ENCODE peak calls at places on chromosome 13, in five cellular contexts. D is vagina, W is BE2C, Z is epithelial cell of esophagus, M is heart left ventricle. U is an unnamed sample.

GRCh38 chr13:27170521-27171243 is 929 bp downstream of the USP12 start:
- DNase-seq in D (no peak), W (peak), Z (peak), M (no peak), U (no peak)

GRCh38 chr13:32902898-32903297 is 113.3 kb upstream of the KL start:
- DNase-seq in D (no peak), W (peak), Z (no peak), M (peak), U (no peak)

GRCh38 chr13:48066310-48066989 is 28.5 kb downstream of the MED4 start:
- DNase-seq in D (no peak), W (peak), Z (peak), M (no peak), U (no peak)

GRCh38 chr13:105773887-105774538 is 761.4 kb downstream of the EFNB2 start:
- DNase-seq in D (no peak), W (peak), Z (peak), M (no peak), U (peak)

GRCh38 chr13:99756281-99756680 is 215.3 kb downstream of the ZIC5 start:
- DNase-seq in D (no peak), W (no peak), Z (no peak), M (no peak), U (no peak)

GRCh38 chr13:49933511-49933910 is 2.6 kb downstream of the SPRYD7 start:
- DNase-seq in D (no peak), W (no peak), Z (no peak), M (no peak), U (no peak)

GRCh38 chr13:83117046-83117445 is 765.2 kb downstream of the SLITRK1 start:
- DNase-seq in D (no peak), W (no peak), Z (no peak), M (no peak), U (no peak)

GRCh38 chr13:114143806-114144605 is 11.6 kb upstream of the RASA3 start:
- DNase-seq in D (no peak), W (peak), Z (no peak), M (peak), U (no peak)

GRCh38 chr13:113135281-113135760 is 12.7 kb downstream of the F10 start:
- DNase-seq in D (no peak), W (no peak), Z (no peak), M (no peak), U (no peak)

GRCh38 chr13:26600345-26600761 is 42.9 kb downstream of the WASF3 start:
- DNase-seq in D (no peak), W (no peak), Z (no peak), M (no peak), U (no peak)

GRCh38 chr13:34462843-34463242 is 479.2 kb upstream of the NBEA start:
- DNase-seq in D (no peak), W (no peak), Z (peak), M (no peak), U (peak)

GRCh38 chr13:38637576-38637975 is 49.3 kb upstream of the FREM2 start:
- DNase-seq in D (no peak), W (no peak), Z (peak), M (no peak), U (no peak)

GRCh38 chr13:72656357-72656756 is 71.1 kb downstream of the MZT1 start:
- DNase-seq in D (no peak), W (no peak), Z (no peak), M (no peak), U (no peak)

DNA sequence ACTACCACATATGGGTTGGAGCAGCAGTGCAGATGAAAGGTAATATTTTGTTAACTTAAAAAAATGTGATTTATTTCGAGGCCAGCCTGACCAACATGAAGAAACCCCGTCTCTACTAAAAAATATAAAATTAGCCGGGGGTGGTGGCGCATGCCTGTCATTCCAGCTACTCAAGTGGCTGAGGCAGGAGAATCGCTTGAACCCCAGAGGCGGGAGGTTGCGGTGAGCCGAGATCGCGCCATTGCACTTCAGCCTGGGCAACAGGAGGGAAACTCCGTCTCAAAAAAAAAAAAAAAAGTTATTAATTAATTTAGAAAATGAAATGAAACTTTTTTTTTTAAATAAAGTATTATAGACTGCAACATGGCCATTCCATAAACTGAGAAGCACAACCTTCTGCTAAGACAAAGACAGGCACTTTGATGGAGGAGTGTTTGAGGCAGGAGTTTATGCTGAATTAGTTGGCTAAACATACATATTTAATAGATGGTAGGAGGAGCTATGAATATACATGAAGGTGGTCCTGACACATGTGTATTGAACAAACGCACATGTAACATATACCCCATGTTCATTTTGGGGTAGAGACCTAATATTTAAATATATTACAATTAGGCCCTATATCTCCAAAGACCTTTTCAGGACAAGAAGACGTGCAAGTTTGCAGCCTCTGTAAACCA is 1485.3 kb upstream of the MIR17HG start:
- DNase-seq in D (no peak), W (no peak), Z (no peak), M (no peak), U (no peak)
- TF ChIP-seq CTCF in D (no peak), W (no peak), Z (no peak), M (no peak), U (no peak)

DNA sequence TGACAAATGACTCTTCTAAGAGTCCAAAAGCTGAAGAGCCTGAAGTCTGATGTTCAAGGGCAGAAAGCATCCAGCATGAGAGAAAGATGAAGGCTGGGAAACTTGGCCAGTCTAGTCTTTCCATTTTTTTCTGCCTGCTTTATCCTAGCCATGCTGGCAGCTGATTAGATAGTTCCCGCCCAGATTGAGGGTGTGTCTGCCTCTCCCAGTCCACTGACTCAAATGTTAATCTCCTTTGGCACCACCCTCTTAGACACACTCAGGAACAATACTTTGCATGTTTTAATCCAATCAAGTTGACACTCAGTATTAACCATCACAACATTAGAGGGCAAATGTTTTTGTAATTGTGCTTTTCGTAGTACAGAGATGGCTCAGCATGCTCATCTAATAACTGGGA is 267.5 kb upstream of the KLHL1 start:
- DNase-seq in D (no peak), W (no peak), Z (peak), M (no peak), U (peak)
- H3K4me3 ChIP-seq in D (no peak), W (no peak), Z (no peak), M (no peak), U (no peak)

GRCh38 chr13:44876782-44877324 is 112.4 kb downstream of the NUFIP1 start:
- DNase-seq in D (no peak), W (peak), Z (no peak), M (no peak), U (no peak)

GRCh38 chr13:44874886-44875630 is 114.2 kb downstream of the NUFIP1 start:
- DNase-seq in D (no peak), W (no peak), Z (no peak), M (no peak), U (no peak)

GRCh38 chr13:44874176-44874575 is 115.1 kb downstream of the NUFIP1 start:
- DNase-seq in D (no peak), W (no peak), Z (no peak), M (no peak), U (no peak)

GRCh38 chr13:44884076-44884729 is 105.1 kb downstream of the NUFIP1 start:
- DNase-seq in D (no peak), W (no peak), Z (peak), M (no peak), U (no peak)

GRCh38 chr13:44879452-44880058 is 109.7 kb downstream of the NUFIP1 start:
- DNase-seq in D (no peak), W (no peak), Z (peak), M (no peak), U (no peak)
- TF ChIP-seq CTCF in D (no peak), W (peak), Z (peak), M (peak), U (peak)

GRCh38 chr13:110872034-110872767 is 42.7 kb downstream of the ANKRD10 start:
- DNase-seq in D (no peak), W (no peak), Z (no peak), M (no peak), U (no peak)

GRCh38 chr13:110869231-110869804 is 45.6 kb downstream of the ANKRD10 start:
- DNase-seq in D (no peak), W (no peak), Z (no peak), M (peak), U (no peak)

GRCh38 chr13:110867380-110867779 is 47.5 kb downstream of the ANKRD10 start:
- DNase-seq in D (no peak), W (no peak), Z (peak), M (no peak), U (no peak)

GRCh38 chr13:110868631-110869165 is 46.2 kb downstream of the ANKRD10 start:
- DNase-seq in D (no peak), W (no peak), Z (no peak), M (no peak), U (no peak)

DNA sequence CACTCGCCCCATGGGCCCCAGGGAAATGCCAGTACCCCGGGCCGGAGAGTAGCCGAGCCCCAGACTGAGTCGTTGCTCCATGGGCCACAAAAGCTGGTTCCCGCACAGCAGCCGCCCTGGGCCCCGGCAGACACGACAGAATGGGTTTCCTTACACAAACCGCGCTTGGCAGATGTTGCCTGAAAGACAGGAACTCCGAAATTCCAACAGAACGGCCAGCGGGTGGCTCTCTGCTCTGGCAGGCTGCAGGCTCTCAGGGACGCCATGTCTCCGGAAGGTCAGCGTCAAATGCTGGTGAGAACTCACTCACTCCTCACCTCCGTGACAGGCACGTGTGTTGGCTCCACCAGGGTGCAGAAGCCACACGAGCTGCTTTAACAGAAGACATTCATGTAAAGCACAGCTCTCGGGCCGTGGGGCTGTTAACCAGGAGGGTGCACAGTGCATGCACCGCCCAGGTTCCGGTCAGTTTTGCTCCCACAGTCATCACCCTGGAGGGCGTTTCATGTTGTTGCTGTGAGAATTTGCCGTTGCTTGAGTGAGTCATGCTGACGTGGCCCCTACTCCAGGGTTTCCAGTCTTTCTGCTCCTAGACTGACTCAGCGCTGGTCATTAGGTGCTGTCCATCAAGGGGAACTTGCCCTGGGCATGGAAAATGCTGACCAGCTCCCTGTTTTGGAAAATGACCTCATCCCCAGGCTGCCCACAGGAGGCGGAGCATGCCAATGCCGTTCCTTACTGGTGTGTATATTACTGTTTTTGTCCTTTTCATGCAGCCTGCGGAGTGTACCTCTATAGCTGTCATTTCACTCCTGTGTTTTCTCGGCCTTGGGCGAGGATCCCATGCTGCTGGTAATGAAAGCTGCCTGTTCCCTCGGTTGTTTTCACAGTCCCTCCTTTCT is 44.8 kb downstream of the ANKRD10 start:
- DNase-seq in D (peak), W (peak), Z (peak), M (peak), U (peak)
- H3K4me3 ChIP-seq in D (peak), W (peak), Z (peak), M (peak), U (peak)

GRCh38 chr13:98468352-98468751 is 108.6 kb downstream of the STK24 start:
- DNase-seq in D (no peak), W (no peak), Z (no peak), M (no peak), U (no peak)
- TF ChIP-seq CTCF in D (no peak), W (peak), Z (peak), M (no peak), U (no peak)

GRCh38 chr13:40069173-40070044 is 413.9 kb downstream of the COG6 start:
- DNase-seq in D (no peak), W (peak), Z (peak), M (peak), U (no peak)
- H3K4me3 ChIP-seq in D (no peak), W (no peak), Z (no peak), M (no peak), U (no peak)

DNA sequence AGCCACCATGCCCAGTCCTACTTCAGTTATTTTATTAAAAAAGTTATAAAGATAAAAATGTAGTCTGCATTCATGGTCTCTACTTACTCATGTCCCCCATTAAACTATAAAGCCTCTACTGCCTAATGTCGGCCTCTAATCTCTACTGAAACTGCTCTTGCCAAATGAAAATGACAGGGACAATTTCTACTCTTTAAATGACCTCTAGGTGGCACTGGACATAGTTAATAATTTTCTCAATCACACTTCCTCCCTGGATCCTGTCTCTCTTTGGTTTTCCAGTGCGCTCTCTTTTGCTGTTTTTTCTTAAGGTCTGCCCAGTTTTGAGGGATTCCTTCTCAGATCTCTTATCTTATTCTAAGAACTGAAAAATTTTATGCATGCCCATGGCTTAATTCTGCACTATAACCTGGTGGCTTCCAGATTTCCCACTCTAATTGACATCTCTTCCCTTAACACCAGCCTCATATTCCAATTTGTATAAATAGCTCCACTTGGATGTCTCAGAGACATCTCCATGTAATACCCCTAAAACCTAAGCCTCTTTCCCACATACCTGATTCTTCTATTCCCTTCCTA is 54.3 kb downstream of the MTMR6 start:
- DNase-seq in D (no peak), W (no peak), Z (peak), M (no peak), U (peak)
- TF ChIP-seq CTCF in D (no peak), W (peak), Z (peak), M (peak), U (peak)

DNA sequence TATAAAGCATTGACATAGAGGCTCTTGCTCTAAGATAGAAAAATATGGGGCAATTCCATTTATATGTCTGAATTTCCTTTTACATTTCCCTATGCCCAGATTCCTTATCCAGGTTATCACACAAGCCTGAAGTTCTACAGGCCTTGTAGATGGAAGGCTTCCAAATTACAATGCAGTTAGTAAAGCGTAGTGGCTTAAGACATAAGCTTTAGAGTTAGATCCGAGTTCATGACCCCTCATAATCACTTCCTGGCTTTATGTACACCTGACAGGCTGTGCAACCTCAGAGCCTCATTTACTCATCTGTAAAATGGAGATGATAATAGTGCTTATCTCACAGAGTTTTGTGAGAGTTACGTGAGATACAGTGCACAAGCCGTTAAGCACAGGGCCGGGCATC is 173.5 kb downstream of the SLC7A1 start:
- DNase-seq in D (no peak), W (no peak), Z (no peak), M (no peak), U (no peak)
- H3K4me3 ChIP-seq in D (no peak), W (no peak), Z (no peak), M (no peak), U (no peak)